ENCODE peak calls at places on chromosome 14, in five cellular contexts. One of them, this sample, is unnamed. For H3K27me3 and H3K36me3, the result is how much of the 10 kb centered on the place peaks cover.

GRCh38 chr14:60164717-60165546 is at the start of gene DHRS7:
- DNase-seq in SK-N-SH: peak
- DNase-seq in HCT116: peak
- DNase-seq in uterus: peak
- DNase-seq in thoracic aorta: peak
- DNase-seq in this sample: peak

GRCh38 chr14:92507174-92507768 is 6.3 kb upstream of the RIN3 start:
- DNase-seq in HCT116: peak
- DNase-seq in thoracic aorta: no peak
- DNase-seq in uterus: no peak
- DNase-seq in SK-N-SH: no peak
- DNase-seq in this sample: no peak

GRCh38 chr14:83129503-83129902 is 1595.8 kb upstream of the SEL1L start:
- DNase-seq in uterus: no peak
- DNase-seq in HCT116: no peak
- DNase-seq in SK-N-SH: no peak
- DNase-seq in thoracic aorta: no peak
- DNase-seq in this sample: no peak

GRCh38 chr14:92960706-92961566 is 38.0 kb downstream of the CHGA start:
- DNase-seq in HCT116: peak
- DNase-seq in thoracic aorta: no peak
- DNase-seq in SK-N-SH: no peak
- DNase-seq in uterus: no peak
- DNase-seq in this sample: no peak

GRCh38 chr14:32230695-32231280 is 27.7 kb upstream of the RNU6-8 start:
- DNase-seq in SK-N-SH: no peak
- DNase-seq in HCT116: no peak
- DNase-seq in uterus: no peak
- DNase-seq in thoracic aorta: no peak
- DNase-seq in this sample: no peak

GRCh38 chr14:21087294-21088091 is 11.0 kb downstream of the ZNF219 start:
- DNase-seq in thoracic aorta: no peak
- DNase-seq in SK-N-SH: peak
- DNase-seq in uterus: no peak
- DNase-seq in HCT116: no peak
- DNase-seq in this sample: peak

GRCh38 chr14:95273041-95273978 is 46.4 kb downstream of the CLMN start:
- DNase-seq in HCT116: no peak
- DNase-seq in SK-N-SH: no peak
- DNase-seq in thoracic aorta: no peak
- DNase-seq in uterus: no peak
- DNase-seq in this sample: no peak

GRCh38 chr14:59022144-59022543 is 166.3 kb upstream of the DAAM1 start:
- DNase-seq in SK-N-SH: no peak
- DNase-seq in uterus: no peak
- DNase-seq in thoracic aorta: no peak
- DNase-seq in HCT116: no peak
- DNase-seq in this sample: no peak

GRCh38 chr14:57822081-57822480 is 43.8 kb downstream of the SLC35F4 start:
- DNase-seq in thoracic aorta: no peak
- DNase-seq in uterus: no peak
- DNase-seq in SK-N-SH: no peak
- DNase-seq in HCT116: no peak
- DNase-seq in this sample: no peak

GRCh38 chr14:103662591-103662990 is 33.6 kb downstream of the KLC1 start:
- DNase-seq in uterus: no peak
- DNase-seq in SK-N-SH: no peak
- DNase-seq in HCT116: no peak
- DNase-seq in thoracic aorta: no peak
- DNase-seq in this sample: no peak

GRCh38 chr14:86815341-86815740 is 1177.6 kb downstream of the GALC start:
- DNase-seq in HCT116: no peak
- DNase-seq in thoracic aorta: no peak
- DNase-seq in SK-N-SH: no peak
- DNase-seq in uterus: no peak
- DNase-seq in this sample: no peak

GRCh38 chr14:63692309-63693020 is 35.4 kb downstream of the SGPP1 start:
- DNase-seq in HCT116: no peak
- DNase-seq in uterus: no peak
- DNase-seq in thoracic aorta: no peak
- DNase-seq in SK-N-SH: no peak
- DNase-seq in this sample: no peak

GRCh38 chr14:32623300-32624093 is 294.4 kb downstream of the AKAP6 start:
- DNase-seq in thoracic aorta: no peak
- DNase-seq in SK-N-SH: no peak
- DNase-seq in HCT116: no peak
- DNase-seq in uterus: no peak
- DNase-seq in this sample: no peak

GRCh38 chr14:64698899-64699298 is 5.3 kb upstream of the PLEKHG3 start:
- DNase-seq in uterus: no peak
- DNase-seq in thoracic aorta: no peak
- DNase-seq in SK-N-SH: no peak
- DNase-seq in HCT116: no peak
- DNase-seq in this sample: peak

GRCh38 chr14:95286649-95287048 is 33.1 kb downstream of the CLMN start:
- DNase-seq in thoracic aorta: no peak
- DNase-seq in SK-N-SH: no peak
- DNase-seq in HCT116: no peak
- DNase-seq in uterus: no peak
- DNase-seq in this sample: no peak

GRCh38 chr14:68619805-68620574 is 172.9 kb downstream of the ZFP36L1 start:
- DNase-seq in HCT116: peak
- DNase-seq in thoracic aorta: no peak
- DNase-seq in SK-N-SH: no peak
- DNase-seq in uterus: peak
- DNase-seq in this sample: no peak

GRCh38 chr14:61368061-61368710 is 46.8 kb downstream of the PRKCH start:
- DNase-seq in uterus: no peak
- DNase-seq in thoracic aorta: no peak
- DNase-seq in SK-N-SH: peak
- DNase-seq in HCT116: no peak
- DNase-seq in this sample: no peak

GRCh38 chr14:74302160-74302628 is 540 bp downstream of the ABCD4 start:
- DNase-seq in uterus: no peak
- DNase-seq in HCT116: no peak
- DNase-seq in thoracic aorta: no peak
- DNase-seq in SK-N-SH: peak
- DNase-seq in this sample: peak

GRCh38 chr14:101596742-101597141 is 35.4 kb downstream of the DIO3 start:
- DNase-seq in SK-N-SH: no peak
- DNase-seq in HCT116: no peak
- DNase-seq in uterus: no peak
- DNase-seq in thoracic aorta: no peak
- DNase-seq in this sample: no peak

GRCh38 chr14:101475468-101476257 is 85.6 kb upstream of the DIO3 start:
- DNase-seq in uterus: peak
- DNase-seq in HCT116: no peak
- DNase-seq in SK-N-SH: no peak
- DNase-seq in thoracic aorta: no peak
- DNase-seq in this sample: no peak

GRCh38 chr14:64654072-64654899 is 49.9 kb upstream of the PLEKHG3 start:
- DNase-seq in uterus: no peak
- DNase-seq in thoracic aorta: no peak
- DNase-seq in HCT116: no peak
- DNase-seq in SK-N-SH: no peak
- DNase-seq in this sample: no peak

GRCh38 chr14:101808894-101809670 is 47.6 kb downstream of the PPP2R5C start:
- DNase-seq in HCT116: no peak
- DNase-seq in SK-N-SH: no peak
- DNase-seq in thoracic aorta: no peak
- DNase-seq in uterus: no peak
- DNase-seq in this sample: no peak

GRCh38 chr14:100543471-100544455 is 43.5 kb downstream of the BEGAIN start:
- DNase-seq in HCT116: no peak
- DNase-seq in uterus: no peak
- DNase-seq in thoracic aorta: no peak
- DNase-seq in SK-N-SH: no peak
- DNase-seq in this sample: no peak

GRCh38 chr14:64465856-64466554 is 706 bp downstream of the AKAP5 start:
- DNase-seq in thoracic aorta: no peak
- DNase-seq in SK-N-SH: peak
- DNase-seq in uterus: peak
- DNase-seq in HCT116: no peak
- DNase-seq in this sample: peak

GRCh38 chr14:54785778-54786160 is 116.9 kb downstream of the GCH1 start:
- DNase-seq in SK-N-SH: no peak
- DNase-seq in thoracic aorta: no peak
- DNase-seq in uterus: no peak
- DNase-seq in HCT116: no peak
- DNase-seq in this sample: no peak

GRCh38 chr14:103533999-103534575 is 5.1 kb downstream of the TRMT61A start:
- DNase-seq in thoracic aorta: no peak
- DNase-seq in HCT116: no peak
- DNase-seq in SK-N-SH: no peak
- DNase-seq in uterus: no peak
- DNase-seq in this sample: no peak

GRCh38 chr14:96096639-96097610 is 57.8 kb downstream of the C14orf132 start:
- DNase-seq in uterus: peak
- DNase-seq in SK-N-SH: no peak
- DNase-seq in thoracic aorta: no peak
- DNase-seq in HCT116: no peak
- DNase-seq in this sample: peak

GRCh38 chr14:90848944-90849731 is 32.9 kb upstream of the TTC7B start:
- DNase-seq in uterus: no peak
- DNase-seq in thoracic aorta: no peak
- DNase-seq in HCT116: no peak
- DNase-seq in SK-N-SH: no peak
- DNase-seq in this sample: no peak

GRCh38 chr14:47675489-47676300 is at the start of gene MDGA2:
- DNase-seq in SK-N-SH: peak
- DNase-seq in HCT116: no peak
- DNase-seq in uterus: no peak
- DNase-seq in thoracic aorta: no peak
- DNase-seq in this sample: peak
- H3K27me3 ChIP-seq in SK-N-SH: under half
- H3K27me3 ChIP-seq in HCT116: under half
- H3K27me3 ChIP-seq in uterus: under half
- H3K27me3 ChIP-seq in thoracic aorta: under half
- H3K27me3 ChIP-seq in this sample: half or more

DNA sequence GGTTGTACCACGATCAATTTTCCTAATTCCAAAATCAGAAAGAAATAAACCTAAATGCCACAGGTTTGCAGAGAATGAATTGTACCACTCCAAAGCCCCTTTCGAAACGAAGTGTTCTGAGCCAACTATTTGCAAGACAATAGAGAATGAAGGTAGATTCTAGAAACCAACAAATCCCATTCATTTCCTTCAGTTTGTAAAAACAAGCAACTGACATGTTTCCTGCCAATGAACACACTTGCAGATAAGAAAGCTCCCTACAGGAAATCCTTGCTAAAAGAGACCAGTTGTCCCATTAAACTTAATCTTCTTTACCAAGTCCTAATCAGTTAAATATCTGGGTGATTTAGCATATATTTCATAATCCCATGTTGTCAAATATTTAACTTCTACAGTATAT is 198.4 kb upstream of the FOXN3 start:
- DNase-seq in thoracic aorta: no peak
- DNase-seq in HCT116: no peak
- DNase-seq in SK-N-SH: no peak
- DNase-seq in uterus: no peak
- DNase-seq in this sample: peak
- H3K4me3 ChIP-seq in thoracic aorta: no peak
- H3K4me3 ChIP-seq in HCT116: no peak
- H3K4me3 ChIP-seq in SK-N-SH: no peak
- H3K4me3 ChIP-seq in uterus: no peak
- H3K4me3 ChIP-seq in this sample: no peak

DNA sequence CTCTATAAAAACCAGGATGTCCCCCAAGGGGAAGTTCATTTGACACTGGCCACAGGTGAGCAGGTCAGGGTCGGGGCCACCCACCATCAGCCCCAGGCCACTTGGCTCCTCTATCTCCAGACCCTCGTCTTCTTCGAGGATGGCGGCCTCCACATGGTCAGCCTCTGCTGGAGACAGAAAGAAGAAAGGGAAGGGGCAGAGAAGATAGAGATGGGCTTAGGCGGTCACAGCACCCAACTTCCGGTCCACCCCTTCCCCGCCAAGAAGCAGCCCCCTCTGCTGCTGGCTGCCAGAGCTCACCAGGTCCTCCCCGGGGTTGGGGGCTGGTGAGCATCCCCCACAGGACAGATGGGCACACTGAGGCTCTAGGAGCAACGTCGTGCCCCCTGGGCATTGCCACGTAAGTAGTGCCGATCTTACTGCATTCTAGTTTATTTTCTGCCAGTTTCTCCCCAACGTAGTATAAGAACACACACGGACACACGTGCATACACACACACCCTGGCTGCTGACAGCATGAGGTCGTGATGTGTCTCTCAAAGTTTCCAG is 14.2 kb downstream of the BCL11B start:
- DNase-seq in thoracic aorta: no peak
- DNase-seq in uterus: no peak
- DNase-seq in SK-N-SH: no peak
- DNase-seq in HCT116: no peak
- DNase-seq in this sample: no peak
- H3K36me3 ChIP-seq in thoracic aorta: under half
- H3K36me3 ChIP-seq in uterus: under half
- H3K36me3 ChIP-seq in SK-N-SH: under half
- H3K36me3 ChIP-seq in HCT116: under half
- H3K36me3 ChIP-seq in this sample: under half

GRCh38 chr14:88325883-88326282 is 2.8 kb upstream of the KCNK10 start:
- DNase-seq in SK-N-SH: no peak
- DNase-seq in uterus: no peak
- DNase-seq in HCT116: no peak
- DNase-seq in thoracic aorta: no peak
- DNase-seq in this sample: peak

GRCh38 chr14:88323086-88323519 is at the start of gene KCNK10:
- DNase-seq in SK-N-SH: no peak
- DNase-seq in HCT116: no peak
- DNase-seq in uterus: no peak
- DNase-seq in thoracic aorta: no peak
- DNase-seq in this sample: peak

GRCh38 chr14:88323520-88324199 is 591 bp upstream of the KCNK10 start:
- DNase-seq in uterus: no peak
- DNase-seq in thoracic aorta: no peak
- DNase-seq in SK-N-SH: peak
- DNase-seq in HCT116: no peak
- DNase-seq in this sample: peak

GRCh38 chr14:88321692-88322504 is 1.2 kb downstream of the KCNK10 start:
- DNase-seq in thoracic aorta: no peak
- DNase-seq in SK-N-SH: no peak
- DNase-seq in uterus: no peak
- DNase-seq in HCT116: no peak
- DNase-seq in this sample: peak

DNA sequence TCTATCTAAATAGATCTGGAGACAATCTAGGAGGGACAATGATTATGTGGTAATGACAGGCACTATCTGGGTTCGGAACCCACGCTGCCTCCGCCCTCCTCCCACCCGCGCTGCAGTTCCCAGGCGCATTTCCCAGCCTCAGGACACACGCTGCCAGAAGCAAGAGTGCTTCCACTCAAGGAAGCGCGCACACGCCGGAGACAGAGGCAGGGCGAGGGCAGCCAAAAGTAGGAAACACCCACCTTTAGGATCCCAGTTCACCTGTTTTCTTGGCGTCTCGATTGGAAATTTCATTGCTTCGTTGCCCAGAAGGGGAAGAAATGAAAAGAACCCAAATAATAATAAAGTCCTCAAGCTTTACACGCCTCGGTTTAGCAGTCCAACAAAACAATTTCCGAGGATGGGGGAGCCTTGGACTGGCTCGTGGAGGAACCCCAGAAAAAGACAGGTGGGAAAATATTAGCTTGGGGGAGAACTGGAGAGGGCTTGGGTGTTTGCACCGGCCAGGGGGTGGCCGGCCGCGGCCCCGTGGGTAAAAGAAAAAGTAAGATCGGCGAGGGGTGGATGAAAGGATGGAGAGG is 474 bp downstream of the KCNK10 start:
- DNase-seq in uterus: no peak
- DNase-seq in HCT116: no peak
- DNase-seq in SK-N-SH: peak
- DNase-seq in thoracic aorta: no peak
- DNase-seq in this sample: peak
- H3K27me3 ChIP-seq in uterus: under half
- H3K27me3 ChIP-seq in HCT116: under half
- H3K27me3 ChIP-seq in SK-N-SH: under half
- H3K27me3 ChIP-seq in thoracic aorta: under half
- H3K27me3 ChIP-seq in this sample: half or more